ENCODE peak calls at places on chromosomes 13 and 19, in ten cellular contexts. One of them, this sample, is unnamed.

GRCh38 chr19:46283771-46284170 is 13.1 kb upstream of the HIF3A start:
- DNase-seq in lower lobe of right lung: no peak
- DNase-seq in psoas muscle: no peak
- DNase-seq in NCI-H510A treated with DMSO at 0.1 percent for 48 hours: no peak
- DNase-seq in HTR-8/SVneo: no peak
- DNase-seq in NCI-H2171 treated with DMSO at 0.1 percent for 48 hours: no peak
- DNase-seq in T-helper 2 cell: no peak
- DNase-seq in NCI-H2081: no peak
- DNase-seq in head of caudate nucleus: no peak
- DNase-seq in fibroblast of lung: no peak
- DNase-seq in this sample: no peak

GRCh38 chr19:47231215-47232054 is 436 bp upstream of the BBC3 start:
- DNase-seq in lower lobe of right lung: peak; percentile 94
- DNase-seq in psoas muscle: peak; percentile 90
- DNase-seq in NCI-H510A treated with DMSO at 0.1 percent for 48 hours: peak; percentile 49
- DNase-seq in HTR-8/SVneo: peak; percentile 69
- DNase-seq in NCI-H2171 treated with DMSO at 0.1 percent for 48 hours: peak; percentile 30
- DNase-seq in T-helper 2 cell: peak; percentile 93
- DNase-seq in NCI-H2081: peak; percentile 64
- DNase-seq in head of caudate nucleus: peak; percentile 82
- DNase-seq in fibroblast of lung: peak; percentile 87
- DNase-seq in this sample: peak; percentile 80

GRCh38 chr13:48939728-48940127 is 36.0 kb upstream of the FNDC3A start:
- DNase-seq in lower lobe of right lung: no peak
- DNase-seq in psoas muscle: no peak
- DNase-seq in NCI-H510A treated with DMSO at 0.1 percent for 48 hours: no peak
- DNase-seq in HTR-8/SVneo: no peak
- DNase-seq in NCI-H2171 treated with DMSO at 0.1 percent for 48 hours: no peak
- DNase-seq in T-helper 2 cell: no peak
- DNase-seq in NCI-H2081: no peak
- DNase-seq in head of caudate nucleus: no peak
- DNase-seq in fibroblast of lung: no peak
- DNase-seq in this sample: no peak

GRCh38 chr13:98368019-98368418 is 190.9 kb upstream of the RNF113B start:
- DNase-seq in lower lobe of right lung: no peak
- DNase-seq in psoas muscle: no peak
- DNase-seq in NCI-H510A treated with DMSO at 0.1 percent for 48 hours: no peak
- DNase-seq in HTR-8/SVneo: no peak
- DNase-seq in NCI-H2171 treated with DMSO at 0.1 percent for 48 hours: no peak
- DNase-seq in T-helper 2 cell: no peak
- DNase-seq in NCI-H2081: no peak
- DNase-seq in head of caudate nucleus: no peak
- DNase-seq in fibroblast of lung: peak; percentile 65
- DNase-seq in this sample: no peak

GRCh38 chr13:84126671-84127171 is 244.4 kb upstream of the SLITRK1 start:
- DNase-seq in lower lobe of right lung: no peak
- DNase-seq in psoas muscle: no peak
- DNase-seq in NCI-H510A treated with DMSO at 0.1 percent for 48 hours: peak; percentile 91
- DNase-seq in HTR-8/SVneo: no peak
- DNase-seq in NCI-H2171 treated with DMSO at 0.1 percent for 48 hours: peak; percentile 76
- DNase-seq in T-helper 2 cell: no peak
- DNase-seq in NCI-H2081: peak; percentile 55
- DNase-seq in head of caudate nucleus: no peak
- DNase-seq in fibroblast of lung: no peak
- DNase-seq in this sample: peak; percentile 14

GRCh38 chr19:51131780-51132680 is 7.3 kb downstream of the SIGLEC9 start:
- DNase-seq in lower lobe of right lung: peak; percentile 77
- DNase-seq in psoas muscle: no peak
- DNase-seq in NCI-H510A treated with DMSO at 0.1 percent for 48 hours: no peak
- DNase-seq in HTR-8/SVneo: no peak
- DNase-seq in NCI-H2171 treated with DMSO at 0.1 percent for 48 hours: peak; percentile 47
- DNase-seq in T-helper 2 cell: no peak
- DNase-seq in NCI-H2081: no peak
- DNase-seq in head of caudate nucleus: peak; percentile 30
- DNase-seq in fibroblast of lung: peak; percentile 60
- DNase-seq in this sample: peak; percentile 60

GRCh38 chr13:83531022-83531421 is 351.3 kb downstream of the SLITRK1 start:
- DNase-seq in lower lobe of right lung: no peak
- DNase-seq in psoas muscle: no peak
- DNase-seq in NCI-H510A treated with DMSO at 0.1 percent for 48 hours: no peak
- DNase-seq in HTR-8/SVneo: no peak
- DNase-seq in NCI-H2171 treated with DMSO at 0.1 percent for 48 hours: no peak
- DNase-seq in T-helper 2 cell: no peak
- DNase-seq in NCI-H2081: no peak
- DNase-seq in head of caudate nucleus: no peak
- DNase-seq in fibroblast of lung: no peak
- DNase-seq in this sample: no peak

GRCh38 chr13:27161980-27162379 is 9.6 kb downstream of the USP12 start:
- DNase-seq in lower lobe of right lung: no peak
- DNase-seq in psoas muscle: no peak
- DNase-seq in NCI-H510A treated with DMSO at 0.1 percent for 48 hours: no peak
- DNase-seq in HTR-8/SVneo: no peak
- DNase-seq in NCI-H2171 treated with DMSO at 0.1 percent for 48 hours: no peak
- DNase-seq in T-helper 2 cell: no peak
- DNase-seq in NCI-H2081: no peak
- DNase-seq in head of caudate nucleus: no peak
- DNase-seq in fibroblast of lung: peak; percentile 25
- DNase-seq in this sample: no peak

GRCh38 chr13:40818926-40819325 is 29.5 kb downstream of the SLC25A15 start:
- DNase-seq in lower lobe of right lung: no peak
- DNase-seq in psoas muscle: no peak
- DNase-seq in NCI-H510A treated with DMSO at 0.1 percent for 48 hours: no peak
- DNase-seq in HTR-8/SVneo: no peak
- DNase-seq in NCI-H2171 treated with DMSO at 0.1 percent for 48 hours: no peak
- DNase-seq in T-helper 2 cell: no peak
- DNase-seq in NCI-H2081: no peak
- DNase-seq in head of caudate nucleus: no peak
- DNase-seq in fibroblast of lung: no peak
- DNase-seq in this sample: no peak

GRCh38 chr19:7926727-7927604 is 1.0 kb upstream of the CTXN1 start:
- DNase-seq in lower lobe of right lung: peak; percentile 50
- DNase-seq in psoas muscle: peak; percentile 22
- DNase-seq in NCI-H510A treated with DMSO at 0.1 percent for 48 hours: no peak
- DNase-seq in HTR-8/SVneo: no peak
- DNase-seq in NCI-H2171 treated with DMSO at 0.1 percent for 48 hours: no peak
- DNase-seq in T-helper 2 cell: no peak
- DNase-seq in NCI-H2081: no peak
- DNase-seq in head of caudate nucleus: no peak
- DNase-seq in fibroblast of lung: no peak
- DNase-seq in this sample: peak; percentile 37

GRCh38 chr13:41562083-41562482 is 104.7 kb downstream of the RGCC start:
- DNase-seq in lower lobe of right lung: no peak
- DNase-seq in psoas muscle: peak; percentile 68
- DNase-seq in NCI-H510A treated with DMSO at 0.1 percent for 48 hours: no peak
- DNase-seq in HTR-8/SVneo: peak; percentile 11
- DNase-seq in NCI-H2171 treated with DMSO at 0.1 percent for 48 hours: no peak
- DNase-seq in T-helper 2 cell: no peak
- DNase-seq in NCI-H2081: no peak
- DNase-seq in head of caudate nucleus: peak; percentile 94
- DNase-seq in fibroblast of lung: peak; percentile 76
- DNase-seq in this sample: no peak

GRCh38 chr13:98775844-98776598 is 23.5 kb upstream of the SLC15A1 start:
- DNase-seq in lower lobe of right lung: no peak
- DNase-seq in psoas muscle: no peak
- DNase-seq in NCI-H510A treated with DMSO at 0.1 percent for 48 hours: no peak
- DNase-seq in HTR-8/SVneo: peak; percentile 70
- DNase-seq in NCI-H2171 treated with DMSO at 0.1 percent for 48 hours: no peak
- DNase-seq in T-helper 2 cell: no peak
- DNase-seq in NCI-H2081: no peak
- DNase-seq in head of caudate nucleus: no peak
- DNase-seq in fibroblast of lung: peak; percentile 27
- DNase-seq in this sample: no peak

GRCh38 chr13:82898625-82899024 is 983.6 kb downstream of the SLITRK1 start:
- DNase-seq in lower lobe of right lung: no peak
- DNase-seq in psoas muscle: no peak
- DNase-seq in NCI-H510A treated with DMSO at 0.1 percent for 48 hours: no peak
- DNase-seq in HTR-8/SVneo: no peak
- DNase-seq in NCI-H2171 treated with DMSO at 0.1 percent for 48 hours: no peak
- DNase-seq in T-helper 2 cell: no peak
- DNase-seq in NCI-H2081: no peak
- DNase-seq in head of caudate nucleus: no peak
- DNase-seq in fibroblast of lung: no peak
- DNase-seq in this sample: no peak

GRCh38 chr19:4061178-4061682 is 5.5 kb downstream of the ZBTB7A start:
- DNase-seq in lower lobe of right lung: peak; percentile 92
- DNase-seq in psoas muscle: peak; percentile 89
- DNase-seq in NCI-H510A treated with DMSO at 0.1 percent for 48 hours: no peak
- DNase-seq in HTR-8/SVneo: no peak
- DNase-seq in NCI-H2171 treated with DMSO at 0.1 percent for 48 hours: no peak
- DNase-seq in T-helper 2 cell: peak; percentile 42
- DNase-seq in NCI-H2081: no peak
- DNase-seq in head of caudate nucleus: no peak
- DNase-seq in fibroblast of lung: no peak
- DNase-seq in this sample: no peak

GRCh38 chr13:61664821-61665705 is 249.4 kb upstream of the PCDH20 start:
- DNase-seq in lower lobe of right lung: no peak
- DNase-seq in psoas muscle: no peak
- DNase-seq in NCI-H510A treated with DMSO at 0.1 percent for 48 hours: peak; percentile 23
- DNase-seq in HTR-8/SVneo: no peak
- DNase-seq in NCI-H2171 treated with DMSO at 0.1 percent for 48 hours: no peak
- DNase-seq in T-helper 2 cell: no peak
- DNase-seq in NCI-H2081: no peak
- DNase-seq in head of caudate nucleus: no peak
- DNase-seq in fibroblast of lung: no peak
- DNase-seq in this sample: no peak

GRCh38 chr13:71632721-71633120 is 234.3 kb downstream of the DACH1 start:
- DNase-seq in lower lobe of right lung: no peak
- DNase-seq in psoas muscle: no peak
- DNase-seq in NCI-H510A treated with DMSO at 0.1 percent for 48 hours: no peak
- DNase-seq in HTR-8/SVneo: no peak
- DNase-seq in NCI-H2171 treated with DMSO at 0.1 percent for 48 hours: no peak
- DNase-seq in T-helper 2 cell: no peak
- DNase-seq in NCI-H2081: no peak
- DNase-seq in head of caudate nucleus: no peak
- DNase-seq in fibroblast of lung: no peak
- DNase-seq in this sample: no peak

GRCh38 chr19:18086590-18087138 is at the start of gene IL12RB1:
- DNase-seq in lower lobe of right lung: peak; percentile 61
- DNase-seq in psoas muscle: no peak
- DNase-seq in NCI-H510A treated with DMSO at 0.1 percent for 48 hours: no peak
- DNase-seq in HTR-8/SVneo: no peak
- DNase-seq in NCI-H2171 treated with DMSO at 0.1 percent for 48 hours: no peak
- DNase-seq in T-helper 2 cell: peak; percentile 37
- DNase-seq in NCI-H2081: no peak
- DNase-seq in head of caudate nucleus: no peak
- DNase-seq in fibroblast of lung: no peak
- DNase-seq in this sample: no peak

GRCh38 chr19:14404322-14404721 is 14.8 kb downstream of the DDX39A start:
- DNase-seq in lower lobe of right lung: no peak
- DNase-seq in psoas muscle: no peak
- DNase-seq in NCI-H510A treated with DMSO at 0.1 percent for 48 hours: peak; percentile 87
- DNase-seq in HTR-8/SVneo: no peak
- DNase-seq in NCI-H2171 treated with DMSO at 0.1 percent for 48 hours: peak; percentile 20
- DNase-seq in T-helper 2 cell: no peak
- DNase-seq in NCI-H2081: no peak
- DNase-seq in head of caudate nucleus: no peak
- DNase-seq in fibroblast of lung: no peak
- DNase-seq in this sample: no peak

GRCh38 chr13:110238795-110239194 is 68.2 kb downstream of the COL4A1 start:
- DNase-seq in lower lobe of right lung: no peak
- DNase-seq in psoas muscle: no peak
- DNase-seq in NCI-H510A treated with DMSO at 0.1 percent for 48 hours: no peak
- DNase-seq in HTR-8/SVneo: no peak
- DNase-seq in NCI-H2171 treated with DMSO at 0.1 percent for 48 hours: no peak
- DNase-seq in T-helper 2 cell: no peak
- DNase-seq in NCI-H2081: no peak
- DNase-seq in head of caudate nucleus: no peak
- DNase-seq in fibroblast of lung: no peak
- DNase-seq in this sample: no peak

GRCh38 chr19:28977826-28978225 is 235.1 kb downstream of the UQCRFS1 start:
- DNase-seq in lower lobe of right lung: no peak
- DNase-seq in psoas muscle: no peak
- DNase-seq in NCI-H510A treated with DMSO at 0.1 percent for 48 hours: no peak
- DNase-seq in HTR-8/SVneo: no peak
- DNase-seq in NCI-H2171 treated with DMSO at 0.1 percent for 48 hours: no peak
- DNase-seq in T-helper 2 cell: no peak
- DNase-seq in NCI-H2081: no peak
- DNase-seq in head of caudate nucleus: no peak
- DNase-seq in fibroblast of lung: no peak
- DNase-seq in this sample: no peak

GRCh38 chr19:307793-308420 is 16.7 kb upstream of the PLPP2 start:
- DNase-seq in lower lobe of right lung: no peak
- DNase-seq in psoas muscle: no peak
- DNase-seq in NCI-H510A treated with DMSO at 0.1 percent for 48 hours: no peak
- DNase-seq in HTR-8/SVneo: no peak
- DNase-seq in NCI-H2171 treated with DMSO at 0.1 percent for 48 hours: no peak
- DNase-seq in T-helper 2 cell: no peak
- DNase-seq in NCI-H2081: no peak
- DNase-seq in head of caudate nucleus: no peak
- DNase-seq in fibroblast of lung: no peak
- DNase-seq in this sample: no peak

GRCh38 chr13:28867564-28867963 is 47.4 kb downstream of the MTUS2 start:
- DNase-seq in lower lobe of right lung: no peak
- DNase-seq in psoas muscle: no peak
- DNase-seq in NCI-H510A treated with DMSO at 0.1 percent for 48 hours: no peak
- DNase-seq in HTR-8/SVneo: no peak
- DNase-seq in NCI-H2171 treated with DMSO at 0.1 percent for 48 hours: no peak
- DNase-seq in T-helper 2 cell: no peak
- DNase-seq in NCI-H2081: no peak
- DNase-seq in head of caudate nucleus: no peak
- DNase-seq in fibroblast of lung: no peak
- DNase-seq in this sample: no peak

GRCh38 chr13:73334459-73334858 is 275.7 kb downstream of the KLF5 start:
- DNase-seq in lower lobe of right lung: no peak
- DNase-seq in psoas muscle: no peak
- DNase-seq in NCI-H510A treated with DMSO at 0.1 percent for 48 hours: no peak
- DNase-seq in HTR-8/SVneo: no peak
- DNase-seq in NCI-H2171 treated with DMSO at 0.1 percent for 48 hours: no peak
- DNase-seq in T-helper 2 cell: no peak
- DNase-seq in NCI-H2081: no peak
- DNase-seq in head of caudate nucleus: no peak
- DNase-seq in fibroblast of lung: no peak
- DNase-seq in this sample: no peak

GRCh38 chr19:8358948-8359347 is 5.0 kb upstream of the ANGPTL4 start:
- DNase-seq in lower lobe of right lung: no peak
- DNase-seq in psoas muscle: no peak
- DNase-seq in NCI-H510A treated with DMSO at 0.1 percent for 48 hours: no peak
- DNase-seq in HTR-8/SVneo: no peak
- DNase-seq in NCI-H2171 treated with DMSO at 0.1 percent for 48 hours: no peak
- DNase-seq in T-helper 2 cell: no peak
- DNase-seq in NCI-H2081: no peak
- DNase-seq in head of caudate nucleus: no peak
- DNase-seq in fibroblast of lung: no peak
- DNase-seq in this sample: no peak